ENCODE peak calls at places on chromosomes 11 and 22, in four cellular contexts. L, G, K and T are unnamed samples.
A peak's percentile ranks its signal among the peaks of the same experiment; 100 is the strongest.

GRCh38 chr11:43834291-43834690 is 46.3 kb upstream of the ALKBH3 start:
- DNase-seq in K (no peak), G (no peak), L (no peak), T (no peak)

GRCh38 chr22:42904049-42904448 is 47.0 kb upstream of the ARFGAP3 start:
- DNase-seq in L (no peak), G (no peak), K (no peak), T (no peak)

GRCh38 chr11:17822021-17822781 is 87.6 kb downstream of the KCNC1 start:
- DNase-seq in L (no peak), K (no peak), G (no peak), T (no peak)

GRCh38 chr11:34027516-34028406 is 23.8 kb upstream of the CAPRIN1 start:
- DNase-seq in K (no peak), L (no peak), G (no peak), T (no peak)

GRCh38 chr11:111736191-111736590 is 30.0 kb downstream of the PPP2R1B start:
- DNase-seq in K (no peak), L (no peak), G (no peak), T (no peak)

GRCh38 chr22:46828323-46829139 is 66.1 kb downstream of the TBC1D22A start:
- DNase-seq in K (peak; percentile 33), G (no peak), L (no peak), T (peak; percentile 3)

GRCh38 chr11:36577373-36577772 is 9.6 kb downstream of the RAG1 start:
- DNase-seq in K (no peak), G (no peak), L (no peak), T (no peak)

GRCh38 chr11:81278986-81279385 is 1454.7 kb downstream of the FAM181B start:
- DNase-seq in L (no peak), G (no peak), K (no peak), T (no peak)

GRCh38 chr22:33807465-33807864 is 112.8 kb downstream of the LARGE1 start:
- DNase-seq in K (no peak), L (no peak), G (no peak), T (no peak)

GRCh38 chr11:9762531-9762930 is 98.7 kb downstream of the SWAP70 start:
- DNase-seq in G (no peak), L (no peak), K (no peak), T (no peak)

GRCh38 chr22:26847046-26847445 is 189.7 kb downstream of the MIAT start:
- DNase-seq in K (peak; percentile 20), L (no peak), G (no peak), T (no peak)

GRCh38 chr22:24185501-24186351 is 4.4 kb downstream of the SUSD2 start:
- DNase-seq in L (no peak), K (no peak), G (no peak), T (peak; percentile 20)
- TF ChIP-seq TEAD4 in L (no peak), K (no peak), G (no peak), T (no peak)

GRCh38 chr22:20154602-20155183 is 3.8 kb upstream of the CCDC188 start:
- DNase-seq in K (no peak), L (no peak), G (peak; percentile 59), T (peak; percentile 87)
- TF ChIP-seq CTCF in K (peak; percentile 23), L (no peak), G (peak; percentile 63), T (peak; percentile 41)

DNA sequence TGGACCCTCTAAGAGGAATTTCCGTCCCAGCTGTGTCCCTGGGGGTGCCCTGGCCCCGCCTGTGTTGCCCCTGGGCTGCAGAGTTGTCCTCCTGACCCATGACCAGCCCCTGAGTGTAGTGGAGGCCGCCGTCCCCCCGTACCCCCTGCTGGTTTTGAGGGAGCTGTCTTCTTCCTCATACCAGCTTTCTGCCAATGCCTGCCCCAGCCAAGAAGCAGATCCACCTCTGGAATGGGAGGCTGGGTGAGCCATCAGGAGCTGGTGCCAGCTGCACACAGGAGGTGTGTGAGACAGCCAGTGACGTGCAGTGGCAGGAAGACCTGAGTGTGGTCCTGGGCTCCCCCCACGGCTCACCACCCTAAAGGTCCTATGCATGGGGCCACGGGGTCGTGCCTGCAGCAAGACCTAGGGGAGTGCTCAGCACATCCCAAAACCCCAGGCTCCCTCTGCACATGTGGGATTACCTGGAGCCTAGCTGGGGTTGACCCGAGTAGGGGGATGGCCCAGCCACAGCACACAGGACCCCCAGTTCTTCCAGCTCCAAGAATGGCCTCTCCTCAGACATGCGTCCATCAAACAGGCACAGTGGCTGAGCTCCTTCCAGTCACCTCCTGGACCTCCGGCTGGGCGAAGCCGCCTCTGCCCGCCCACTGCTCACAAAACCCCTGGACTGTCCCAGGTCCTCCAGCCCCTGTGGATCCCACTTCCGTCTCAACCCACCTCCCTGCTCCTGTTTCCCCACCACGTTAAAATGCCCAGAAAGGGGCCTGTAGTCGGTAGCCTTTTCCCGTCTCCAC is 647.6 kb downstream of the BRD1 start:
- DNase-seq in G (no peak), L (no peak), K (no peak), T (no peak)
- TF ChIP-seq TEAD4 in G (no peak), L (no peak), K (no peak), T (no peak)

GRCh38 chr22:17810570-17811116 is 36.4 kb upstream of the BID start:
- DNase-seq in L (no peak), K (no peak), G (no peak), T (no peak)

GRCh38 chr22:17808688-17809403 is 34.6 kb upstream of the BID start:
- DNase-seq in L (no peak), K (no peak), G (no peak), T (no peak)

GRCh38 chr22:17807086-17807485 is 32.8 kb upstream of the BID start:
- DNase-seq in G (no peak), L (no peak), K (no peak), T (no peak)

GRCh38 chr22:17806437-17806836 is 32.2 kb upstream of the BID start:
- DNase-seq in L (no peak), K (no peak), G (no peak), T (no peak)

DNA sequence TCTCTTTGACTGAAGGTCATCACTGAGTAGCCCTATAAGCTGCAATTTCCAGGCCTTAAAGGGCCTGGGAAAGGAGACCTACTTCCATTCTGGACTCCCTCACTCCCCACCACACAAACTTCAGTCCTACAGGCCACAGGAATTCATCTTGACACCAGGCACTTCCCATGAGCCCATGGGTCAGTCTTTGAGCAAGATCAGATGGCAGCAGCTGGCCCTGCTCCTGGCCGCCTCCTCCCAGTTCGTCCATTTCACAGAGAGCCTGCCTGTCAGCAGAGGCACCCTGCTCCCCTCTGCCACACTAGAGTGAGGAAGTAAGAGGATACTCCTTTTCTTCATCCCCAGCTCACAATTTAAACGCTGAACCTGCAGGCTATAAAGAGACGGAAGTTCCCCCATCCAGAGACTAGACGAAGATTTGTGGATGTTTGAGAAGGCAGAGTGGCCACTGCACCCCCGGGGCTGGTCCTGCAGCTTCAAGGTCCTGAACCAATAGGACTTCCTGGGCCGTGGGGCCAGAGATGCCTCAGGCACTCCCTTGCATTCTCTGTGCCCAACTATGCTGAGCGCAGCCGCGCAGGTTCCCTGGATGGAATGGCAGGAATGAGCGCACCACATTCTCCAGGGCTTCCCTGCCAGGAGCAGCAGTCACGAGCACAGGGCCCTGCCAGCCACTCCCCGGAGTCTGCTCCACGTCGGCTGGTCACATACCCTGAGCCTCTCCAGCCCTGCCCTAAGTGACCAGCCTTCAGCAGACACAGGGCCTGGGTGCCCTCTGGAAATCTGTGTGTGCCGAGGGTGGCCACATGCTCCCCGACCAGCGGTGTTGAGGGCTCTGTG is 33.5 kb upstream of the BID start:
- DNase-seq in L (no peak), G (no peak), K (no peak), T (no peak)
- TF ChIP-seq CTCF in L (no peak), G (no peak), K (no peak), T (no peak)